ENCODE peak calls at places on chromosome 4, in four cellular contexts. One of them, this sample, is unnamed.

GRCh38 chr4:67918428-67918827 is 34.6 kb upstream of the TMPRSS11D start:
- DNase-seq in psoas muscle: no peak
- DNase-seq in ovary: no peak
- DNase-seq in colonic mucosa: no peak
- DNase-seq in this sample: no peak

GRCh38 chr4:137529432-137529831 is 2.9 kb downstream of the PCDH18 start:
- DNase-seq in colonic mucosa: no peak
- DNase-seq in ovary: no peak
- DNase-seq in psoas muscle: no peak
- DNase-seq in this sample: no peak

GRCh38 chr4:165502919-165503907 is 124.4 kb downstream of the CPE start:
- DNase-seq in colonic mucosa: no peak
- DNase-seq in ovary: no peak
- DNase-seq in psoas muscle: no peak
- DNase-seq in this sample: peak

GRCh38 chr4:80016506-80016905 is 56.5 kb downstream of the ANTXR2 start:
- DNase-seq in ovary: no peak
- DNase-seq in psoas muscle: no peak
- DNase-seq in colonic mucosa: no peak
- DNase-seq in this sample: no peak

GRCh38 chr4:156291317-156291716 is 337.7 kb upstream of the CTSO start:
- DNase-seq in ovary: no peak
- DNase-seq in psoas muscle: no peak
- DNase-seq in colonic mucosa: no peak
- DNase-seq in this sample: no peak

GRCh38 chr4:151169900-151170299 is 70.5 kb downstream of the RPS3A start:
- DNase-seq in colonic mucosa: no peak
- DNase-seq in ovary: no peak
- DNase-seq in psoas muscle: no peak
- DNase-seq in this sample: no peak

GRCh38 chr4:6319530-6320150 is 50.0 kb downstream of the WFS1 start:
- DNase-seq in psoas muscle: no peak
- DNase-seq in ovary: no peak
- DNase-seq in colonic mucosa: no peak
- DNase-seq in this sample: no peak

GRCh38 chr4:152992027-152992426 is 55.9 kb downstream of the FHDC1 start:
- DNase-seq in colonic mucosa: peak
- DNase-seq in psoas muscle: no peak
- DNase-seq in ovary: no peak
- DNase-seq in this sample: no peak

GRCh38 chr4:146548443-146548842 is 26.7 kb upstream of the SLC10A7 start:
- DNase-seq in colonic mucosa: no peak
- DNase-seq in psoas muscle: no peak
- DNase-seq in ovary: no peak
- DNase-seq in this sample: no peak

GRCh38 chr4:186236126-186236525 is 8.8 kb downstream of the KLKB1 start:
- DNase-seq in psoas muscle: no peak
- DNase-seq in ovary: no peak
- DNase-seq in colonic mucosa: no peak
- DNase-seq in this sample: no peak

GRCh38 chr4:177441061-177441802 is 1.0 kb downstream of the AGA start:
- DNase-seq in psoas muscle: no peak
- DNase-seq in ovary: no peak
- DNase-seq in colonic mucosa: peak
- DNase-seq in this sample: no peak

GRCh38 chr4:78645853-78646757 is 94.5 kb downstream of the ANXA3 start:
- DNase-seq in psoas muscle: peak
- DNase-seq in colonic mucosa: peak
- DNase-seq in ovary: peak
- DNase-seq in this sample: peak

GRCh38 chr4:23577398-23577797 is 312.4 kb downstream of the PPARGC1A start:
- DNase-seq in colonic mucosa: no peak
- DNase-seq in psoas muscle: no peak
- DNase-seq in ovary: no peak
- DNase-seq in this sample: no peak

GRCh38 chr4:114161809-114162208 is 182.4 kb upstream of the ARSJ start:
- DNase-seq in psoas muscle: no peak
- DNase-seq in ovary: no peak
- DNase-seq in colonic mucosa: no peak
- DNase-seq in this sample: no peak

GRCh38 chr4:118869808-118870342 is 18.8 kb upstream of the SYNPO2 start:
- DNase-seq in colonic mucosa: no peak
- DNase-seq in psoas muscle: no peak
- DNase-seq in ovary: no peak
- DNase-seq in this sample: peak

GRCh38 chr4:6942238-6942800 is 32.7 kb downstream of the TBC1D14 start:
- DNase-seq in psoas muscle: no peak
- DNase-seq in colonic mucosa: no peak
- DNase-seq in ovary: no peak
- DNase-seq in this sample: peak

GRCh38 chr4:153191795-153192363 is 12.4 kb upstream of the TRIM2 start:
- DNase-seq in ovary: no peak
- DNase-seq in psoas muscle: no peak
- DNase-seq in colonic mucosa: no peak
- DNase-seq in this sample: no peak

GRCh38 chr4:25813705-25814104 is 49.1 kb downstream of the SEL1L3 start:
- DNase-seq in colonic mucosa: no peak
- DNase-seq in ovary: no peak
- DNase-seq in psoas muscle: no peak
- DNase-seq in this sample: peak

GRCh38 chr4:2363951-2364653 is 54.3 kb downstream of the ZFYVE28 start:
- DNase-seq in ovary: peak
- DNase-seq in psoas muscle: no peak
- DNase-seq in colonic mucosa: no peak
- DNase-seq in this sample: no peak
- H3K4me3 ChIP-seq in ovary: peak
- H3K4me3 ChIP-seq in psoas muscle: peak
- H3K4me3 ChIP-seq in colonic mucosa: peak
- H3K4me3 ChIP-seq in this sample: peak

GRCh38 chr4:140052050-140052449 is 101.9 kb downstream of the MAML3 start:
- DNase-seq in ovary: no peak
- DNase-seq in colonic mucosa: peak
- DNase-seq in psoas muscle: peak
- DNase-seq in this sample: no peak
- TF ChIP-seq CTCF in ovary: peak
- TF ChIP-seq CTCF in colonic mucosa: peak
- TF ChIP-seq CTCF in psoas muscle: peak
- TF ChIP-seq CTCF in this sample: peak

GRCh38 chr4:154444958-154445357 is 46.6 kb downstream of the DCHS2 start:
- DNase-seq in colonic mucosa: no peak
- DNase-seq in psoas muscle: no peak
- DNase-seq in ovary: no peak
- DNase-seq in this sample: no peak
- H3K4me3 ChIP-seq in colonic mucosa: no peak
- H3K4me3 ChIP-seq in psoas muscle: no peak
- H3K4me3 ChIP-seq in ovary: no peak
- H3K4me3 ChIP-seq in this sample: no peak

GRCh38 chr4:17664755-17665154 is 50.3 kb downstream of the MED28 start:
- DNase-seq in psoas muscle: no peak
- DNase-seq in ovary: no peak
- DNase-seq in colonic mucosa: no peak
- DNase-seq in this sample: no peak
- TF ChIP-seq CTCF in psoas muscle: no peak
- TF ChIP-seq CTCF in ovary: no peak
- TF ChIP-seq CTCF in colonic mucosa: no peak
- TF ChIP-seq CTCF in this sample: no peak

GRCh38 chr4:109432203-109432602 is 1.4 kb upstream of the SEC24B start:
- DNase-seq in ovary: no peak
- DNase-seq in colonic mucosa: no peak
- DNase-seq in psoas muscle: no peak
- DNase-seq in this sample: no peak
- H3K4me3 ChIP-seq in ovary: no peak
- H3K4me3 ChIP-seq in colonic mucosa: no peak
- H3K4me3 ChIP-seq in psoas muscle: no peak
- H3K4me3 ChIP-seq in this sample: peak

GRCh38 chr4:2832981-2833670 is 10.5 kb upstream of the ADD1 start:
- DNase-seq in ovary: no peak
- DNase-seq in colonic mucosa: no peak
- DNase-seq in psoas muscle: no peak
- DNase-seq in this sample: no peak

GRCh38 chr4:2829933-2830451 is 13.7 kb upstream of the ADD1 start:
- DNase-seq in colonic mucosa: no peak
- DNase-seq in ovary: no peak
- DNase-seq in psoas muscle: no peak
- DNase-seq in this sample: no peak

GRCh38 chr4:2832309-2832980 is 11.2 kb upstream of the ADD1 start:
- DNase-seq in ovary: no peak
- DNase-seq in colonic mucosa: no peak
- DNase-seq in psoas muscle: no peak
- DNase-seq in this sample: no peak

GRCh38 chr4:2830632-2831610 is 12.7 kb upstream of the ADD1 start:
- DNase-seq in psoas muscle: no peak
- DNase-seq in colonic mucosa: no peak
- DNase-seq in ovary: no peak
- DNase-seq in this sample: no peak

GRCh38 chr4:2831611-2832308 is 11.9 kb upstream of the ADD1 start:
- DNase-seq in psoas muscle: no peak
- DNase-seq in ovary: no peak
- DNase-seq in colonic mucosa: no peak
- DNase-seq in this sample: no peak
- TF ChIP-seq CTCF in psoas muscle: no peak
- TF ChIP-seq CTCF in ovary: no peak
- TF ChIP-seq CTCF in colonic mucosa: no peak
- TF ChIP-seq CTCF in this sample: no peak

This sample was measured in epithelial cell of proximal tubule.